ENCODE peak calls at places on chromosomes 4 and X, in ten cellular contexts. P is activated CD8-positive, alpha-beta memory T cell treated with anti-CD3 and anti-CD28 coated beads for 24 hours; G is Right ventricle myocardium superior; N is kidney tubule cell; K is stimulated activated CD4-positive, alpha-beta T cell treated with anti-CD3 and anti-CD28 coated beads, Interleukin-4, amount 100 ng/mL, for 48 hours; Y is stimulated activated naive CD8-positive, alpha-beta T cell treated with anti-CD3 and anti-CD28 coated beads, Interleukin-15, Interleukin-2, amounts not matched to agents 100 U/mL and 50 U/mL, for 24 hours; A is iris pigment epithelial cell; E is ecto neural progenitor cell; S is NCI-H1105 treated with DMSO at 0.1 percent for 48 hours; X is ovary. O is an unnamed sample.
A peak's percentile ranks its signal among the peaks of the same experiment; 100 is the strongest.

GRCh38 chr4:76420311-76420710 is 630 bp downstream of the CCDC158 start:
- DNase-seq in N (no peak), A (no peak), S (no peak), P (no peak), G (no peak), Y (no peak), K (no peak), E (no peak), X (no peak), O (no peak)

GRCh38 chr4:67996127-67996526 is 32.8 kb upstream of the TMPRSS11A start:
- DNase-seq in N (no peak), X (no peak), Y (no peak), K (no peak), S (no peak), G (no peak), E (no peak), A (no peak), P (no peak), O (no peak)

GRCh38 chr4:7959066-7959465 is 19.4 kb upstream of the AFAP1 start:
- DNase-seq in Y (no peak), P (no peak), K (no peak), X (peak; percentile 19), G (no peak), S (no peak), E (no peak), A (no peak), N (no peak), O (no peak)

GRCh38 chr4:3732076-3733028 is 33.8 kb upstream of the ADRA2C start:
- DNase-seq in S (no peak), E (no peak), N (no peak), Y (no peak), A (no peak), X (no peak), G (no peak), P (no peak), K (no peak), O (no peak)

GRCh38 chrX:46649421-46650260 is 76.1 kb downstream of the CHST7 start:
- DNase-seq in X (peak; percentile 63), Y (no peak), N (no peak), A (peak; percentile 36), S (peak; percentile 36), E (no peak), G (peak; percentile 52), P (no peak), K (no peak), O (peak; percentile 86)

GRCh38 chr4:26197018-26197779 is 123.6 kb upstream of the RBPJ start:
- DNase-seq in A (peak; percentile 98), G (no peak), Y (peak; percentile 69), S (no peak), X (no peak), P (peak; percentile 81), E (no peak), N (peak; percentile 96), K (peak; percentile 69), O (peak; percentile 81)

GRCh38 chr4:47774078-47774477 is 63.8 kb downstream of the CORIN start:
- DNase-seq in G (no peak), Y (no peak), E (no peak), S (no peak), N (no peak), X (no peak), A (no peak), K (no peak), P (no peak), O (peak; percentile 55)

GRCh38 chr4:138898282-138898681 is 117.3 kb upstream of the NOCT start:
- DNase-seq in G (no peak), K (no peak), Y (no peak), N (no peak), A (peak; percentile 29), E (no peak), S (peak; percentile 85), P (no peak), X (no peak), O (no peak)

GRCh38 chr4:88659061-88659889 is 38.4 kb downstream of the NAP1L5 start:
- DNase-seq in E (peak; percentile 56), X (no peak), N (peak; percentile 80), Y (peak; percentile 17), A (peak; percentile 83), G (no peak), K (peak; percentile 7), S (peak; percentile 19), P (no peak), O (peak; percentile 73)

GRCh38 chr4:22129454-22130075 is 181.0 kb upstream of the KCNIP4 start:
- DNase-seq in X (no peak), E (peak; percentile 62), G (no peak), S (no peak), N (peak; percentile 52), Y (peak; percentile 10), A (peak; percentile 18), K (no peak), P (no peak), O (peak; percentile 59)

GRCh38 chr4:795726-796119 is 30.2 kb downstream of the CPLX1 start:
- DNase-seq in K (no peak), N (no peak), S (no peak), A (no peak), Y (no peak), X (no peak), E (no peak), P (no peak), G (no peak), O (no peak)

GRCh38 chr4:7153711-7154110 is 38.6 kb upstream of the SORCS2 start:
- DNase-seq in E (no peak), X (no peak), S (no peak), P (no peak), N (no peak), K (no peak), G (no peak), A (no peak), Y (no peak), O (no peak)

GRCh38 chr4:124253080-124253479 is 459.5 kb downstream of the ANKRD50 start:
- DNase-seq in G (no peak), N (no peak), S (peak; percentile 71), K (no peak), Y (no peak), E (no peak), A (no peak), P (no peak), X (no peak), O (no peak)

GRCh38 chr4:114386637-114387233 is 211.9 kb upstream of the UGT8 start:
- DNase-seq in A (peak; percentile 47), Y (no peak), S (peak; percentile 32), N (peak; percentile 44), K (no peak), G (no peak), X (no peak), E (no peak), P (no peak), O (peak; percentile 44)

GRCh38 chr4:83390965-83391364 is 56.3 kb upstream of the HPSE start:
- DNase-seq in E (no peak), X (no peak), K (no peak), P (no peak), N (no peak), Y (no peak), A (no peak), G (no peak), S (no peak), O (no peak)

GRCh38 chr4:14269824-14270223 is 642.3 kb upstream of the BOD1L1 start:
- DNase-seq in Y (peak; percentile 5), A (no peak), G (peak; percentile 38), P (no peak), K (no peak), E (no peak), X (no peak), N (no peak), S (no peak), O (no peak)

GRCh38 chr4:154416183-154416543 is 75.4 kb downstream of the DCHS2 start:
- DNase-seq in G (peak; percentile 45), E (peak; percentile 74), N (no peak), S (peak; percentile 6), P (no peak), X (peak; percentile 39), A (no peak), Y (no peak), K (no peak), O (peak; percentile 30)

O was measured in myocyte.